ENCODE peak calls at places on chromosomes 7 and 10, in four cellular contexts. One of them, this sample, is unnamed. For H3K27me3, the result is how much of the 10 kb centered on the place peaks cover.

GRCh38 chr10:23172846-23173548 is 19.1 kb upstream of the PTF1A start:
- DNase-seq in K562: no peak
- DNase-seq in HepG2: no peak
- DNase-seq in H1: no peak
- DNase-seq in this sample: no peak

GRCh38 chr7:157438121-157439025 is 101.6 kb downstream of the DNAJB6 start:
- DNase-seq in H1: peak
- DNase-seq in K562: no peak
- DNase-seq in HepG2: no peak
- DNase-seq in this sample: no peak

GRCh38 chr7:17520941-17521340 is 222.5 kb downstream of the AHR start:
- DNase-seq in K562: no peak
- DNase-seq in HepG2: no peak
- DNase-seq in H1: no peak
- DNase-seq in this sample: peak

GRCh38 chr10:18222870-18223269 is 82.6 kb downstream of the CACNB2 start:
- DNase-seq in H1: no peak
- DNase-seq in K562: no peak
- DNase-seq in HepG2: no peak
- DNase-seq in this sample: no peak

GRCh38 chr10:61901829-61902447 is 439 bp downstream of the ARID5B start:
- DNase-seq in HepG2: no peak
- DNase-seq in H1: peak
- DNase-seq in K562: no peak
- DNase-seq in this sample: no peak

GRCh38 chr7:128361463-128362441 is at the start of gene PRRT4:
- DNase-seq in K562: peak
- DNase-seq in HepG2: no peak
- DNase-seq in H1: peak
- DNase-seq in this sample: no peak

GRCh38 chr10:103145860-103146466 is 47.1 kb downstream of the NT5C2 start:
- DNase-seq in K562: peak
- DNase-seq in HepG2: peak
- DNase-seq in H1: no peak
- DNase-seq in this sample: peak

GRCh38 chr10:58264780-58265179 is 2.9 kb downstream of the IPMK start:
- DNase-seq in K562: no peak
- DNase-seq in HepG2: no peak
- DNase-seq in H1: no peak
- DNase-seq in this sample: no peak

GRCh38 chr7:75969704-75970498 is 24.5 kb downstream of the TMEM120A start:
- DNase-seq in H1: no peak
- DNase-seq in HepG2: no peak
- DNase-seq in K562: no peak
- DNase-seq in this sample: no peak

GRCh38 chr7:105678811-105679495 is 97.7 kb upstream of the EFCAB10 start:
- DNase-seq in H1: no peak
- DNase-seq in K562: no peak
- DNase-seq in HepG2: no peak
- DNase-seq in this sample: peak

GRCh38 chr7:73850781-73851207 is 8.5 kb upstream of the METTL27 start:
- DNase-seq in K562: peak
- DNase-seq in HepG2: no peak
- DNase-seq in H1: no peak
- DNase-seq in this sample: peak

GRCh38 chr10:123390874-123391273 is 236.7 kb downstream of the BUB3 start:
- DNase-seq in HepG2: no peak
- DNase-seq in H1: no peak
- DNase-seq in K562: no peak
- DNase-seq in this sample: no peak

GRCh38 chr7:128021361-128021760 is 9.9 kb downstream of the LRRC4 start:
- DNase-seq in K562: no peak
- DNase-seq in H1: no peak
- DNase-seq in HepG2: no peak
- DNase-seq in this sample: peak

GRCh38 chr10:52729259-52730104 is 43.1 kb downstream of the MBL2 start:
- DNase-seq in H1: no peak
- DNase-seq in HepG2: peak
- DNase-seq in K562: no peak
- DNase-seq in this sample: peak

GRCh38 chr10:128499956-128500355 is 373.7 kb upstream of the MKI67 start:
- DNase-seq in HepG2: no peak
- DNase-seq in H1: no peak
- DNase-seq in K562: peak
- DNase-seq in this sample: no peak

GRCh38 chr7:1802899-1803298 is 132.8 kb downstream of the ELFN1 start:
- DNase-seq in K562: no peak
- DNase-seq in HepG2: no peak
- DNase-seq in H1: no peak
- DNase-seq in this sample: no peak

GRCh38 chr10:88783734-88784133 is 18.8 kb upstream of the LIPM start:
- DNase-seq in K562: no peak
- DNase-seq in H1: no peak
- DNase-seq in HepG2: no peak
- DNase-seq in this sample: peak

GRCh38 chr7:137626469-137627067 is 220.2 kb downstream of the DGKI start:
- DNase-seq in H1: peak
- DNase-seq in HepG2: peak
- DNase-seq in K562: peak
- DNase-seq in this sample: peak

GRCh38 chr10:86207226-86207625 is 159.4 kb downstream of the GRID1 start:
- DNase-seq in K562: no peak
- DNase-seq in H1: no peak
- DNase-seq in HepG2: no peak
- DNase-seq in this sample: no peak

GRCh38 chr7:158074896-158075632 is 512.6 kb downstream of the PTPRN2 start:
- DNase-seq in HepG2: no peak
- DNase-seq in K562: no peak
- DNase-seq in H1: no peak
- DNase-seq in this sample: no peak

GRCh38 chr10:86244995-86245394 is 121.6 kb downstream of the GRID1 start:
- DNase-seq in HepG2: no peak
- DNase-seq in K562: no peak
- DNase-seq in H1: no peak
- DNase-seq in this sample: no peak

GRCh38 chr10:48442090-48442808 is 135.8 kb downstream of the MAPK8 start:
- DNase-seq in HepG2: no peak
- DNase-seq in K562: no peak
- DNase-seq in H1: peak
- DNase-seq in this sample: no peak

GRCh38 chr10:3895045-3895609 is 110.1 kb upstream of the KLF6 start:
- DNase-seq in H1: no peak
- DNase-seq in HepG2: no peak
- DNase-seq in K562: no peak
- DNase-seq in this sample: peak

GRCh38 chr10:98646998-98647917 is 200.5 kb upstream of the HPS1 start:
- DNase-seq in H1: peak
- DNase-seq in K562: no peak
- DNase-seq in HepG2: no peak
- DNase-seq in this sample: no peak

GRCh38 chr7:36966039-36966438 is 241.7 kb upstream of the AOAH start:
- DNase-seq in HepG2: no peak
- DNase-seq in H1: no peak
- DNase-seq in K562: no peak
- DNase-seq in this sample: no peak

GRCh38 chr7:83166-83840 is 109.1 kb upstream of the FAM20C start:
- DNase-seq in K562: no peak
- DNase-seq in H1: no peak
- DNase-seq in HepG2: no peak
- DNase-seq in this sample: no peak

GRCh38 chr10:13993169-13993568 is 337.6 kb downstream of the FRMD4A start:
- DNase-seq in K562: no peak
- DNase-seq in HepG2: peak
- DNase-seq in H1: no peak
- DNase-seq in this sample: peak

GRCh38 chr10:89683911-89684310 is 17.5 kb upstream of the KIF20B start:
- DNase-seq in K562: no peak
- DNase-seq in H1: no peak
- DNase-seq in HepG2: no peak
- DNase-seq in this sample: no peak

GRCh38 chr7:48089415-48089975 is 430 bp downstream of the UPP1 start:
- DNase-seq in HepG2: no peak
- DNase-seq in K562: peak
- DNase-seq in H1: no peak
- DNase-seq in this sample: no peak

GRCh38 chr10:104589871-104590270 is 51.2 kb upstream of the SORCS3 start:
- DNase-seq in HepG2: no peak
- DNase-seq in K562: no peak
- DNase-seq in H1: no peak
- DNase-seq in this sample: peak

GRCh38 chr7:35869810-35870209 is 69.0 kb downstream of the SEPTIN7 start:
- DNase-seq in H1: no peak
- DNase-seq in HepG2: no peak
- DNase-seq in K562: no peak
- DNase-seq in this sample: peak

GRCh38 chr7:5422324-5423271 is 1.0 kb downstream of the TNRC18 start:
- DNase-seq in HepG2: peak
- DNase-seq in H1: peak
- DNase-seq in K562: peak
- DNase-seq in this sample: peak

GRCh38 chr7:101556453-101556968 is 72.6 kb downstream of the MYL10 start:
- DNase-seq in HepG2: no peak
- DNase-seq in H1: no peak
- DNase-seq in K562: no peak
- DNase-seq in this sample: no peak

GRCh38 chr7:144830024-144830785 is 5.6 kb downstream of the TPK1 start:
- DNase-seq in K562: no peak
- DNase-seq in H1: no peak
- DNase-seq in HepG2: no peak
- DNase-seq in this sample: no peak

GRCh38 chr7:30470783-30471182 is 7.8 kb downstream of the NOD1 start:
- DNase-seq in K562: peak
- DNase-seq in HepG2: no peak
- DNase-seq in H1: no peak
- DNase-seq in this sample: peak

GRCh38 chr10:91034494-91035157 is 113.7 kb upstream of the ANKRD1 start:
- DNase-seq in H1: no peak
- DNase-seq in K562: no peak
- DNase-seq in HepG2: peak
- DNase-seq in this sample: peak

GRCh38 chr7:157266272-157266671 is 70.5 kb upstream of the DNAJB6 start:
- DNase-seq in HepG2: no peak
- DNase-seq in H1: no peak
- DNase-seq in K562: peak
- DNase-seq in this sample: peak

GRCh38 chr10:3852147-3852904 is 67.3 kb upstream of the KLF6 start:
- DNase-seq in HepG2: peak
- DNase-seq in K562: peak
- DNase-seq in H1: no peak
- DNase-seq in this sample: peak

GRCh38 chr7:7114575-7115291 is 67.6 kb upstream of the C1GALT1 start:
- DNase-seq in K562: no peak
- DNase-seq in H1: no peak
- DNase-seq in HepG2: peak
- DNase-seq in this sample: no peak

GRCh38 chr7:25911738-25912607 is 240.0 kb upstream of the NFE2L3 start:
- DNase-seq in K562: no peak
- DNase-seq in H1: no peak
- DNase-seq in HepG2: no peak
- DNase-seq in this sample: no peak
- TF ChIP-seq MAFK in K562: no peak
- TF ChIP-seq MAFK in H1: no peak
- TF ChIP-seq MAFK in HepG2: no peak
- TF ChIP-seq MAFK in this sample: no peak

DNA sequence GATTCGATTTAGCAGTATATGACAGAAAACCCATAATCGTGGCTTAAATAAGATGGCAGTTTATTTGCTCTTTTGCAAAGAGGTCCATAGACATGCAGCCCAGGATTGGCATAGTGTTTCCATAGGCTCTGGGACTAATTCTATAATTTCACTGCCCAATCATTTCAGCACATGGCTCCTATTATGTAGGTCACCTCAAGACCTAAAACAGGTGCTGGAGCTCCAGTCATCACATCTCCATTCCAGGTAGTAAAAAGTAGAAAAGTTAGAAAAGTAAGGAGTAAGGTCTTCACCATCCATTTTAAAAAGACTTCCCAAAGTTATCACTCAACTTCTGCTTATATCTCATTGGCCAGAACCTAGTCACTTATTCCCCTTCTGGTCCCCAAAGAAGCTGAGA is 330.9 kb upstream of the ZMIZ1 start:
- DNase-seq in HepG2: no peak
- DNase-seq in K562: no peak
- DNase-seq in H1: no peak
- DNase-seq in this sample: no peak
- H3K27me3 ChIP-seq in HepG2: under half
- H3K27me3 ChIP-seq in K562: under half
- H3K27me3 ChIP-seq in H1: under half
- H3K27me3 ChIP-seq in this sample: half or more

GRCh38 chr7:78864339-78864738 is 589.1 kb downstream of the MAGI2 start:
- DNase-seq in H1: no peak
- DNase-seq in K562: no peak
- DNase-seq in HepG2: no peak
- DNase-seq in this sample: no peak

GRCh38 chr7:78863248-78863647 is 590.2 kb downstream of the MAGI2 start:
- DNase-seq in K562: no peak
- DNase-seq in HepG2: no peak
- DNase-seq in H1: no peak
- DNase-seq in this sample: peak
- TF ChIP-seq MAFK in K562: no peak
- TF ChIP-seq MAFK in HepG2: no peak
- TF ChIP-seq MAFK in H1: no peak
- TF ChIP-seq MAFK in this sample: no peak

GRCh38 chr10:24857001-24857695 is 95.3 kb downstream of the PRTFDC1 start:
- DNase-seq in HepG2: no peak
- DNase-seq in K562: no peak
- DNase-seq in H1: no peak
- DNase-seq in this sample: no peak
- H3K27me3 ChIP-seq in HepG2: under half
- H3K27me3 ChIP-seq in K562: under half
- H3K27me3 ChIP-seq in H1: under half
- H3K27me3 ChIP-seq in this sample: under half